ENCODE peak calls at places on chromosomes 13 and 19, in six cellular contexts. W, J, P, A, B and Y are unnamed samples.

GRCh38 chr13:84985860-84986259 is 813.4 kb downstream of the SLITRK6 start:
- DNase-seq in W (no peak), P (no peak), B (no peak), J (no peak), A (no peak), Y (no peak)

GRCh38 chr13:23724196-23724970 is 154.2 kb downstream of the TNFRSF19 start:
- DNase-seq in J (no peak), B (no peak), A (no peak), W (no peak), P (no peak), Y (no peak)

GRCh38 chr13:42218576-42218975 is 53.4 kb upstream of the AKAP11 start:
- DNase-seq in J (no peak), B (no peak), P (no peak), W (no peak), A (no peak), Y (no peak)

GRCh38 chr13:103081435-103081834 is 15.2 kb upstream of the SLC10A2 start:
- DNase-seq in B (no peak), A (no peak), W (no peak), J (no peak), P (no peak), Y (no peak)

GRCh38 chr13:30255696-30256095 is 51.7 kb downstream of the KATNAL1 start:
- DNase-seq in A (no peak), B (no peak), J (no peak), W (no peak), P (no peak), Y (no peak)

GRCh38 chr13:97274782-97275252 is 52.7 kb downstream of the MBNL2 start:
- DNase-seq in A (no peak), J (no peak), W (peak), B (no peak), P (no peak), Y (no peak)

GRCh38 chr13:39451301-39451700 is 151.7 kb downstream of the LHFPL6 start:
- DNase-seq in A (peak), B (no peak), J (no peak), W (no peak), P (no peak), Y (no peak)

GRCh38 chr19:36528921-36529518 is 949 bp upstream of the ZNF260 start:
- DNase-seq in P (no peak), W (no peak), A (no peak), J (no peak), B (no peak), Y (no peak)

GRCh38 chr19:16588824-16589577 is 16.8 kb upstream of the SLC35E1 start:
- DNase-seq in A (no peak), B (no peak), P (no peak), J (no peak), W (no peak), Y (no peak)

GRCh38 chr19:16588089-16588823 is 16.0 kb upstream of the SLC35E1 start:
- DNase-seq in J (no peak), P (no peak), W (no peak), B (no peak), A (peak), Y (no peak)

GRCh38 chr19:16586477-16586871 is 14.3 kb upstream of the SLC35E1 start:
- DNase-seq in A (no peak), B (no peak), W (no peak), P (no peak), J (no peak), Y (no peak)

GRCh38 chr19:16585808-16586476 is 13.7 kb upstream of the SLC35E1 start:
- DNase-seq in B (no peak), J (no peak), P (no peak), A (no peak), W (no peak), Y (no peak)

DNA sequence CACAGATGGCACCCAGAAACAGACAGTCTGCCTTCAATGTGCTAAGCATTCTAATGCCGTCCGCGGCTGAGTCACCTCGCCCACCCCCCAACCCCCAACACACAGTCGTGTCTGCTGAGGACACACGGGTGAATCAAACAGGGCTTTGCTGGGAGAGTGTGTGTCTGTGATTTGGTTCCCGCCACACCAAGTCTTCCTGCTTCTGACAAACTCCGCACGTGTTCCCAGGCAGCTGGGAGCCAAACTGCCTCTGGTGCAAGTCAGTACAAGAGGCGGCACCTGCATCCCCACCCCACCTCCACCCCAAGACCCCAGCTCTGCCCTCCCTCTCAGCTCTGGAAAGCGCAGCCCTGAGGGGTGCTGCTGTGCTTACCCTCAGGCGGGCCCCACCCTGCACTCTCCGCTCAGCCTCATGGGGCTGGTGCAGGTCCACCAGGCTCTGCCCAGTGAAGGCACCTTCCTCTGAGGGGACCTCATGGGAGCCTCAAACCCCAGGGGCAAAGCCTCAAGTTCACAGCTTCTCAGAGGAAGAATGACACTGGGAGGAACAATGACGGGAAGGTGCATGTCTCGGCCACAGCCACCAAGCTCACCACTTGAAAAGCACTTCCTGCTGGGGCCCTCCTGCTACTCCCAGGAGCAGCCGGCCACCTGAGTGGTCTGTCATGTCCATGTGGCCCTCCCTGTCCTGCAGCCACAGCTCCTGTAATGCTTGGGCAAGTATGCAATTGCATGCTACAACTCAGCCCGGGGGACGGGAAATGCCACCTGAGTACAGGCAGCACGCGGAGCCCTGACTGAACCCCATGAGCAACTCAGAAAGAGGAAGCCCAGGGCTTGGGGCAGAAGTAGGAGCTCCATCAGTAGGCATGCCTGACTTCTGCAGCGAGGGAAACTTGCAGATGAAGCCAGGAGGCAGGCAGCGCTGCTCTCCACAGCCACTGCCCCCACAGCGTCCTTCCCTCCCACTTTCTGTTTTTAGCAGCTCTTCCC is 15.1 kb upstream of the SLC35E1 start:
- DNase-seq in B (no peak), P (peak), A (peak), W (no peak), J (peak), Y (no peak)
- TF ChIP-seq CTCF in B (no peak), P (no peak), A (no peak), W (no peak), J (no peak), Y (no peak)

GRCh38 chr13:25406377-25406776 is 34.6 kb downstream of the ATP8A2 start:
- DNase-seq in B (no peak), P (no peak), A (no peak), J (peak), W (no peak), Y (no peak)
- TF ChIP-seq CTCF in B (no peak), P (no peak), A (peak), J (peak), W (no peak), Y (no peak)

DNA sequence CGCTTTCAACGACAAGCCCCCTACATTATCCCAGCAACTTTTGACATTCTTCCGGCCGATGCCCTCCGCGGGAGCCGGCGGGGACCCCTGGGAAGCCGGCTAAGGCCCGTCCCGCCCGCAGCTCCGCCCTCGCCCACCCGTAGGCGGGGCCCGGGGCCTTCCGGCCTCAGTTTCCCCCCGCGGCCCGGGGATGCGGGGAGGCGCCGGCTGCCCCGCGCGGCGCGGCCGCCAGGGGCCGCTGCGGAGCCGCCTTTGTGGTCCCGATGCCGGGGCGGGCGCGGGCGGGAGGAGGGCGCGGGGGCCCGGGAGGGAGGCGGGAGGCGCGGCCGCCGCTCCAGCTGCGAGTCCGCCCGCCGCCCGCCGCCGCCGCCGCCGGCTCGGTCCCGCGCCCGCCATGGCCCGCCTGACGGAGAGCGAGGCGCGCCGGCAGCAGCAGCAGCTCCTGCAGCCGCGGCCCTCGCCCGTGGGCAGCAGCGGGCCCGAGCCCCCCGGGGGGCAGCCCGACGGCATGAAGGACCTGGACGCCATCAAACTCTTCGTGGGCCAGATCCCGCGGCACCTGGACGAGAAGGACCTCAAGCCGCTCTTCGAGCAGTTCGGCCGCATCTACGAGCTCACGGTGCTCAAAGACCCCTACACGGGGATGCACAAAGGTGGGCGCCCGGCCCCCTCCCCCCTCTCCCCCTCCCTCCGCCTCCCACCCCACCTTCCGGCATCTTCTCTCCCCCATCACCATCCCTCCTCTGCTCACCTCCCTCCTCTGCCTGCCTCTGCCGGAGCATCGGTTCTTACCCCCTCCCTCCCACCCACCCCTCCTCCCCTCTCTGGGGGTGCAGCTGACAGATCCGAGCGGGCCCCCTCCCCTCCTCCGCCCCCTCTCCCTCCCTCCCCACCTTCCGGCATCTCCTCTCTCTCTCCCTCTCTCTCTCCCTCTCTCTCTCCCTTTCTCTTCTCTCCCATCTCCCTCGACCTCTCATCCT is at the start of gene CELF5:
- DNase-seq in J (no peak), A (no peak), P (no peak), W (no peak), B (no peak), Y (peak)
- TF ChIP-seq CTCF in J (peak), A (no peak), P (peak), W (no peak), B (peak), Y (peak)

DNA sequence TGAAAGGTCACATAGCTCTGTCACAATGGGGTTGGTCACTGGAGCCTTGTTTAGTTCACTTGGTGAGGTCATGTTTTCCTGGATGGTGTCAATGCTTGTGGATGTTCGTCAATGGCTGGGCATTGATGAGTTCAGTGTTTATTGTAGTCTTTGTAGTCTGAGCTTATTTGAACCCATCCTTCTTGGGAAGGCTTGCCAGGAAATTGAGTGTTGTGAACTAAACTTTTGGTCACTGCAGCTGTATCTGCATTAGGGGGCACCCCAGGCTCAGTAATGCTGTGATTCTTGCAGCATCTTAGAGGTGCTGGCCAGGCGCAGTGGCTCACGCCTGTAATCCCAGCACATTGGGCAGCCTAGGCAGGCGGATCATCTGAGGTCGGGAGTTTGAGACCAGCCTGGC is 22.0 kb downstream of the BLOC1S3 start:
- DNase-seq in B (no peak), A (no peak), P (no peak), J (peak), W (no peak), Y (peak)
- TF ChIP-seq CTCF in B (peak), A (no peak), P (no peak), J (peak), W (peak), Y (no peak)

GRCh38 chr13:45626731-45627374 is 11.3 kb upstream of the ERICH6B start:
- DNase-seq in J (peak), B (no peak), A (no peak), P (no peak), W (no peak), Y (no peak)

GRCh38 chr13:45628094-45628493 is 12.6 kb upstream of the ERICH6B start:
- DNase-seq in B (no peak), W (no peak), A (no peak), J (no peak), P (no peak), Y (no peak)

GRCh38 chr13:45621950-45622349 is 6.4 kb upstream of the ERICH6B start:
- DNase-seq in B (no peak), P (no peak), J (no peak), A (no peak), W (no peak), Y (no peak)

GRCh38 chr13:45627656-45628055 is 12.1 kb upstream of the ERICH6B start:
- DNase-seq in W (no peak), J (no peak), B (no peak), P (no peak), A (no peak), Y (no peak)

DNA sequence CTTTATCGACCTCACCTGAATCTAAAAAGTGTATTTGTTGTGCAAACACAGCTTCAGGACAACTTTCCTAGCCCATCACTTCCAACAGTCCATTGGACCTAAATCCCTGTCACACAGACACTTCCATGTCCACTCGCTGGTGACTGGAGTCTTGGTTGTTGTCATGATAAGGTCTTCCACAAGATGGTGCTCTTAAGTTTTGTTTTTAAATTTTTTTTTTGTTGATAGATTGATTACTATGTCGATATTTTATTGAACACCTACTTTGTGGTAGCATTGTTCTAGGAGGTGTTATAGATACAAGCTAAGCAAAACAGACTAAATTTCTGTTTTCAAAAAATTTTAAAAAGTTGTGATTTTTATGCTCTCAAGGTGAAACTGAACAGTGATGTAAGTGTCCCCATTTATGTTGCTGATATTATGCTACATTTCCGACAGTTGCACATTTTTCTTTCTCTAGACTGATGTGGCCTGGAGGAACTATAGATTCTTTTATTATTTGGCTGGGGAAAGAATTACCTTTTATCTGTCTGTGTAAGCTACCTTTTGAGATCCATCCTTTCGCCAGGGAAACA is 8.1 kb upstream of the ERICH6B start:
- DNase-seq in W (no peak), J (no peak), B (no peak), A (no peak), P (no peak), Y (no peak)
- TF ChIP-seq CTCF in W (peak), J (peak), B (peak), A (peak), P (no peak), Y (peak)

GRCh38 chr13:19604306-19604705 is 29.2 kb upstream of the MPHOSPH8 start:
- DNase-seq in A (no peak), J (no peak), W (no peak), P (no peak), B (no peak), Y (no peak)

GRCh38 chr13:19606152-19606551 is 27.3 kb upstream of the MPHOSPH8 start:
- DNase-seq in B (no peak), W (no peak), P (no peak), A (no peak), J (no peak), Y (no peak)

GRCh38 chr13:19605161-19605955 is 28.1 kb upstream of the MPHOSPH8 start:
- DNase-seq in P (no peak), J (no peak), B (no peak), W (no peak), A (no peak), Y (no peak)

GRCh38 chr13:19597523-19597922 is 35.9 kb upstream of the MPHOSPH8 start:
- DNase-seq in B (peak), J (peak), P (no peak), A (no peak), W (no peak), Y (no peak)

DNA sequence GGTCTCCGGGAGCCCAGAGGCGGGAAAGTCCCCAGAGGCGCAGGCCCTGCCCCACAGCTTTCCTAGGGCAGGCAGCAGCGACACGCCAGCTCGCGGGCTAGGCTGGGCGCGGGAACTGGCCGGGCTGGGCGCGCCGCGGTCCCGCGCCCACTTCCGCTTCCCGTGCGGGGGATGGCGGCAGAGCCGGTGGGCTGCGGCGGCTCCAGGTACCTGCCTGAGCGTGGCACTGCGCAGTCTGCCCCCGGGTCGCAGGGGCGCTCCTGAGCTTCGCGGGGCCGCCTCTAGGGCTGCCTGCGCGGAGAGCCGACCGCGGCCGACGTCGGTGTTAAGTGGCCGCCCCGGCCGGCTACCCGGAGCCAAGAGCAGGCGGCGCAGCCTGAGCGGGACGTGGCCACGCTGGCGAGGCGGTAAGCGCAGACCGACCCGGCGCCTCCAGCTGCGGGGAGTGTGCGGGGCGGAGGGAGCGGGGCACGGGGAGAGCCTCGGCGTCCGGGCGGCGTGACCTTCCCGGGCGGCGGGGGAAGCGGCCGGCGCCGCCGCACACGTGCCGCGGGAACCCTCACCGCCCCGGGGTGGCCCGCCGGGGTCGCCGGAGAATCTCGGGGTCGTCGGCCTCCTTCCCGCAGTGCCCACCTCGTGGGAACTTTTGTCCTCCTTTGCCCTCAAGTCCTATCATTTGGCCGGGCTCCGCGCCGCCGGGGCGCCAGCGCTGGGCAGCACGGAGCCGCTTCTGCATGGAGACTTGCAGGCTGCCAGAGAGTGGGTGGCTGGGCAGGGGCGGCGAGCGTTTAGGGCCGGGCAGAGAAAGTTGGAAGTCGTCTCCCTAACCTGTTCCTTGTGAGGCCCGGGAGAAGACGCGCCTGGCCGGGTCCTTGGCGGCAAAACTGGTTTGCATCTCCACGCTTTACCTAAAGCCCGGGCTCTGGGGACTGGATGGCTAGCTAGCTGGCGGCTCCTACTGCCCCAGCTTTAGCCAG is 31.4 kb upstream of the MPHOSPH8 start:
- DNase-seq in W (no peak), J (no peak), A (peak), P (no peak), B (no peak), Y (peak)
- TF ChIP-seq CTCF in W (peak), J (no peak), A (no peak), P (no peak), B (no peak), Y (no peak)

DNA sequence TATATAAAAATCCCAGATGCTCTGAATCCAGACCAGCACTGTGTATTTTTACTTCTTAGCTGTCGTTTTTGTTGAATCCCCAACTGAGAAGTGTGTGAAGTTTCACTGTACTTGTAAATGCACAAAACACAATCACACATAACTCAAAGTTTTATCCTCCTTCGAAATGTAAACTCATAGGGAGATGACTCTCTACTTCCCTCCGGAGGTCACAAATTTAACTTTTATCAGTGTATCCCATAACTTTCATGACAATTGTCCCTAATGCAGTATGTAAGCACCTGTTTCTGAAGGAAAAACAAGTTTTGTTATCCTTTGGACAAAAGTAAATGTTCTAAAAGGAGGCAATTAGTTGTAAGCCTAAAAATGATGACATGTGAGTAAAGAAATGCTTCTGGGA is 665.0 kb upstream of the SLITRK6 start:
- DNase-seq in B (no peak), A (no peak), J (no peak), P (no peak), W (no peak), Y (no peak)
- TF ChIP-seq CTCF in B (no peak), A (no peak), J (peak), P (no peak), W (no peak), Y (no peak)